ENCODE peak calls at places on chromosomes 1 and 21, in six cellular contexts. I is left lung, P is progenitor cell of endocrine pancreas, B is GM12865, E is AG04450, L is GM13976. N is an unnamed sample.

GRCh38 chr1:42105025-42105424 is 48.2 kb upstream of the GUCA2B start:
- DNase-seq in E (no peak), I (no peak), B (no peak), L (no peak), P (no peak), N (no peak)

GRCh38 chr1:145751491-145752021 is 32.3 kb downstream of the CD160 start:
- DNase-seq in L (no peak), P (no peak), B (no peak), I (no peak), E (peak; percentile 83), N (no peak)

GRCh38 chr1:167333114-167333513 is 112.4 kb downstream of the POU2F1 start:
- DNase-seq in B (peak; percentile 43), E (no peak), L (no peak), P (no peak), I (no peak), N (no peak)

GRCh38 chr1:75136921-75137641 is 2.9 kb downstream of the LHX8 start:
- DNase-seq in E (no peak), L (no peak), B (no peak), I (no peak), P (no peak), N (no peak)

GRCh38 chr1:168638884-168639283 is 62.5 kb downstream of the XCL1 start:
- DNase-seq in B (no peak), E (no peak), L (no peak), I (no peak), P (no peak), N (no peak)

GRCh38 chr1:207869859-207870258 is 41.1 kb downstream of the CD34 start:
- DNase-seq in L (no peak), I (no peak), E (no peak), P (no peak), B (no peak), N (no peak)

GRCh38 chr1:59994302-59995198 is 68.0 kb upstream of the CYP2J2 start:
- DNase-seq in L (no peak), E (no peak), B (no peak), I (no peak), P (no peak), N (no peak)

GRCh38 chr1:247401310-247402098 is 14.5 kb upstream of the NLRP3 start:
- DNase-seq in L (no peak), I (no peak), P (no peak), B (no peak), E (no peak), N (no peak)

GRCh38 chr1:90043573-90043972 is 48.7 kb downstream of the ZNF326 start:
- DNase-seq in L (no peak), P (no peak), I (no peak), E (no peak), B (no peak), N (no peak)

GRCh38 chr1:111833334-111833733 is 77.6 kb downstream of the DDX20 start:
- DNase-seq in L (no peak), I (no peak), P (no peak), B (no peak), E (no peak), N (no peak)

GRCh38 chr1:225990705-225991464 is 8.3 kb downstream of the SDE2 start:
- DNase-seq in P (no peak), L (no peak), B (peak; percentile 80), I (no peak), E (no peak), N (no peak)

GRCh38 chr1:148357037-148357436 is 126.1 kb downstream of the PPIAL4G start:
- DNase-seq in B (no peak), L (no peak), E (no peak), I (no peak), P (no peak), N (no peak)

GRCh38 chr1:232553809-232554208 is 76.1 kb downstream of the SIPA1L2 start:
- DNase-seq in E (no peak), B (no peak), I (no peak), L (no peak), P (no peak), N (no peak)

GRCh38 chr1:91099746-91100621 is 78.1 kb upstream of the ZNF644 start:
- DNase-seq in L (no peak), I (no peak), B (peak; percentile 29), P (no peak), E (no peak), N (no peak)

GRCh38 chr1:61116421-61116820 is 34.1 kb downstream of the NFIA start:
- DNase-seq in E (no peak), P (no peak), I (no peak), B (no peak), L (no peak), N (no peak)

GRCh38 chr21:35408401-35408800 is 359.3 kb upstream of the RUNX1 start:
- DNase-seq in B (no peak), L (no peak), E (no peak), I (no peak), P (no peak), N (no peak)

GRCh38 chr1:101120868-101121267 is 95.3 kb upstream of the DPH5 start:
- DNase-seq in I (no peak), B (no peak), P (no peak), E (no peak), L (no peak), N (no peak)

GRCh38 chr1:5837976-5838653 is 154.1 kb downstream of the NPHP4 start:
- DNase-seq in L (no peak), E (no peak), I (no peak), B (no peak), P (no peak), N (no peak)

GRCh38 chr1:51324271-51325010 is 5.9 kb downstream of the TTC39A start:
- DNase-seq in E (no peak), P (no peak), I (no peak), B (no peak), L (no peak), N (no peak)

GRCh38 chr1:2376261-2376741 is 15.1 kb downstream of the MORN1 start:
- DNase-seq in B (no peak), L (no peak), P (no peak), I (no peak), E (no peak), N (no peak)

GRCh38 chr1:215143497-215143896 is 61.0 kb downstream of the KCNK2 start:
- DNase-seq in B (no peak), E (no peak), L (no peak), I (no peak), P (no peak), N (no peak)

GRCh38 chr1:215147024-215147423 is 64.5 kb downstream of the KCNK2 start:
- DNase-seq in P (no peak), E (no peak), B (no peak), I (no peak), L (no peak), N (no peak)

GRCh38 chr1:215151841-215152240 is 69.3 kb downstream of the KCNK2 start:
- DNase-seq in I (no peak), P (no peak), B (no peak), L (no peak), E (no peak), N (no peak)

GRCh38 chr1:215141460-215141859 is 58.9 kb downstream of the KCNK2 start:
- DNase-seq in L (no peak), I (no peak), E (no peak), B (no peak), P (no peak), N (no peak)

GRCh38 chr1:215146252-215146975 is 63.9 kb downstream of the KCNK2 start:
- DNase-seq in B (peak; percentile 14), E (no peak), P (no peak), I (no peak), L (no peak), N (no peak)
- TF ChIP-seq CTCF in B (peak; percentile 23), E (peak; percentile 66), P (peak; percentile 60), I (peak; percentile 16), L (no peak), N (peak; percentile 16)

DNA sequence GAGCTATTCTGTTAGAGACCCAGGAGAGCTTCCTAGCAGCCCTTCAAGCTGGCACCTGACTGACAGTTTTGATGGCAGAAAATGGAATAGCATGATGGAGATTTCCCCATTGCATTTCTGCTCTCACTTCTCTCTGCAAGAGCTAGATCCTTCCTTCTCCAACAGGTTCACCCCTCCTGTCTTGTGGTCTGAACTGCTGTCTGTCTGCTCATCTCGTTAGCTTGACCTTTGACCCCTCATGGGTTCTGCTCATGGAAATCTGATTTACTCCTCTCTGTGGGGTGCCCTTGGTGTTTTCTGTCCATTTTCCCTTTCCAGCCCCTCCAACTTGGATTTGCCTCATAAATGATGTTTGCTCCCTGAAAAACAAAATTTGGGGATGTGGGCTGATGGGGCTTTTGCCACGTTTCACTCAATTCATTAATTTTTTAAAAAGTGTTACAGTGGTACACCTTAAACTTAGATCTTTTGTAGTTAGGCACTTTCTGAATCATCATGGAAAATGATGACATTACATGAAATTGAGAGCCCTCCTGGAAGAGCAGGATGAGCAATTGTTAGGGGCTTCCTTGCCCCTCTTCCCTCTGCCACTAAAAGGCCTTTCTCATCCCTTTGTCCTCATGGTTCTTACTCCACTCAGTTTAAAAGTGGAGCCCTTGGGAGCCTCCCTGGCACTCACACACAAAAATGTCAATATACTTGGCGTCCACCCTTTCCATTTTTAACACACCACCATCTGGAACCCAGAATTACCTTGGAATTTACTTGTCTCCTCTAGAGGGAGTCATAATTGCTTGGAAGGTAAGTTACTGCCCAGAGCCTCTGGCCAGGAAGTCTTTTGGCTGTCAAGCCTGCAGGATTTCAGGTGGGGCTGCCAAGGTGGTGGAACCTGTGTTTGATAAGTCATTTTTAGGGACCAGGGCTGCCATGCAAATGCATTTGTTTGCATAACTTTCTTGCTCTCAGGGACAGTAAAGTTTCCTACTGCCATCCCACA is 31.9 kb upstream of the IL19 start:
- DNase-seq in B (no peak), E (no peak), P (no peak), L (peak; percentile 26), I (no peak), N (no peak)
- TF ChIP-seq CTCF in B (peak; percentile 22), E (peak; percentile 52), P (peak; percentile 55), L (peak; percentile 8), I (peak; percentile 21), N (peak; percentile 40)

GRCh38 chr1:206463911-206464310 is 6.4 kb upstream of the IKBKE start:
- DNase-seq in B (no peak), P (no peak), I (no peak), E (no peak), L (no peak), N (no peak)
- TF ChIP-seq CTCF in B (no peak), P (no peak), I (no peak), E (no peak), L (no peak), N (no peak)

GRCh38 chr1:173269490-173270230 is 62.5 kb upstream of the TNFSF4 start:
- DNase-seq in B (no peak), I (no peak), E (peak; percentile 56), L (no peak), P (no peak), N (no peak)

GRCh38 chr1:173266845-173267244 is 59.7 kb upstream of the TNFSF4 start:
- DNase-seq in L (no peak), I (no peak), B (no peak), P (no peak), E (no peak), N (no peak)

GRCh38 chr1:173267453-173267945 is 60.4 kb upstream of the TNFSF4 start:
- DNase-seq in E (no peak), L (no peak), P (no peak), I (no peak), B (peak; percentile 21), N (no peak)

GRCh38 chr1:173268786-173269277 is 61.7 kb upstream of the TNFSF4 start:
- DNase-seq in L (no peak), E (no peak), P (no peak), B (no peak), I (no peak), N (no peak)

DNA sequence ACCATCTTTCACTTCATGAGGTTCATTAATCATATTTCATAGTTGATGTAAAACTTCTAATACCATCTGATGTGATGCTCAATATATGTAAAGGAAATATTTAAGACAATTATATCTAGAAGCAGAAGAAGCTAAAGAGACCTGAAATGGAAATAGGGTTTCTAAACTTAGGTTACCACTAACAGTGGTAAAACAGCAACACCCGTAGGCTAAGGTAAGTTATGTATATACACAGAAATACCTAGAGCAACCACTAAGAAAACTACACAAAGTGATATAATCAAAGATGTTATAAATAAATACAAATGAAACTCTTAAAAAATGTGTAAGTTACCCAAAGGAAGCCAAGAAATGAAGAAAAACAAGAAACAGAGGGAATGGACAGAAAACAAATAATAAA is 61.1 kb upstream of the TNFSF4 start:
- DNase-seq in P (no peak), B (no peak), I (no peak), L (no peak), E (no peak), N (no peak)
- TF ChIP-seq CTCF in P (no peak), B (no peak), I (no peak), L (no peak), E (no peak), N (no peak)